ENCODE peak calls at places on chromosome 12, in six cellular contexts. S is Calu3, K is gastrocnemius medialis, F is progenitor cell of endocrine pancreas, R is heart right ventricle, L is GM10248. D is an unnamed sample.

GRCh38 chr12:11651785-11652184 is 2.3 kb downstream of the ETV6 start:
- DNase-seq in S (no peak), K (no peak), L (no peak), R (no peak), F (no peak), D (no peak)

GRCh38 chr12:48029401-48029770 is 25.1 kb upstream of the COL2A1 start:
- DNase-seq in L (no peak), K (no peak), S (no peak), F (no peak), R (no peak), D (no peak)

GRCh38 chr12:54413284-54414190 is 5.5 kb downstream of the ITGA5 start:
- DNase-seq in K (peak; percentile 48), S (no peak), L (peak; percentile 42), R (peak; percentile 57), F (no peak), D (no peak)

GRCh38 chr12:47799357-47799955 is 20.2 kb downstream of the HDAC7 start:
- DNase-seq in F (no peak), L (no peak), S (no peak), R (peak; percentile 74), K (peak; percentile 95), D (no peak)

GRCh38 chr12:80698847-80699542 is 8.4 kb upstream of the MYF6 start:
- DNase-seq in R (no peak), S (no peak), K (no peak), L (no peak), F (no peak), D (no peak)

GRCh38 chr12:124786065-124786964 is 77.3 kb downstream of the SCARB1 start:
- DNase-seq in K (peak; percentile 76), L (no peak), F (peak; percentile 69), R (peak; percentile 78), S (no peak), D (no peak)

GRCh38 chr12:6224550-6224949 is 24.4 kb downstream of the CD9 start:
- DNase-seq in K (peak; percentile 48), S (no peak), R (peak; percentile 51), F (no peak), L (no peak), D (peak; percentile 22)

GRCh38 chr12:119475650-119476049 is 117.9 kb upstream of the TMEM233 start:
- DNase-seq in K (no peak), S (no peak), F (no peak), L (no peak), R (no peak), D (no peak)

GRCh38 chr12:127052491-127053232 is 1214.3 kb upstream of the TMEM132C start:
- DNase-seq in F (no peak), L (no peak), K (no peak), R (no peak), S (no peak), D (no peak)

GRCh38 chr12:10065241-10065640 is 33.5 kb downstream of the CLEC1A start:
- DNase-seq in K (no peak), F (no peak), L (no peak), R (no peak), S (no peak), D (no peak)
- TF ChIP-seq CTCF in K (no peak), F (no peak), L (no peak), R (no peak), S (no peak), D (no peak)

GRCh38 chr12:31961137-31961536 is 1.9 kb downstream of the RESF1 start:
- DNase-seq in S (no peak), K (no peak), F (no peak), R (no peak), L (no peak), D (no peak)

GRCh38 chr12:31959051-31959700 is at the start of gene RESF1:
- DNase-seq in F (peak; percentile 88), S (peak; percentile 91), K (peak; percentile 75), R (peak; percentile 89), L (peak; percentile 90), D (peak; percentile 82)

GRCh38 chr12:31958601-31959000 is 614 bp upstream of the RESF1 start:
- DNase-seq in K (no peak), F (no peak), L (no peak), S (no peak), R (no peak), D (no peak)

GRCh38 chr12:31962076-31962475 is 2.9 kb downstream of the RESF1 start:
- DNase-seq in F (no peak), S (no peak), R (no peak), L (no peak), K (no peak), D (no peak)

DNA sequence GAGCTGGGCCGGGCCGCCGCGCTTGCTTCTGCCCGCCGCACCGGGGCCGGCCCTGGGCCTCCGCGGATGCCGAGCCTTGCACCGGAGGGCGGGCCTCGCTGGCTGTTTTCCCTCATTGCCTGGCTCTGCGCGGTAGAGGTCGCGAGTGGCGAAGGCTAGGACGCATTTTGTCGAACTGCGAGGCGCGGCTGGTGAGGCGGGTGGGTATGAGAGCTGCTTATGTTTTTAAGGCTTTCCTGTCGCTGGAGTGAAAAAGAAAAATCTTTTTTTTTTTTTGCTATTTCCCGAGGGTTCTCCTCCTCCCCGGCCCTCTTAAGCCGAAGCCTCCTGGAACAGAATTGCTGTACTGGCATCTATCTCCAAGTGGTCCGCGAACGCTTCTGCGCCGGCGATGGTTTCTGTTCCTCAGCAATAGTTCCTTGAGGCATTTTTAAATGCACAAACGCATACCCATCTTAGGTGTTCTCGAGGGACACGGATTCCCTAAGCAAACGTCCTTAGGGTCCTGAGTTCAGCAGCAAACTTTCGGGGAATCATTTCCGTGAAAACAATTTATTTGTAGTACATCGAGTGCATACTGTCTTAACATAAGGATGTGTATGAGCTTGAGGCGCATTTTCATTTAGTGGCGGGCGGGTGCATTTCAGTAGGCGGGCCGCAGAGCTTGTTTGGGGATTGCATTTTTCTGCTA is 631 bp downstream of the RESF1 start:
- DNase-seq in F (no peak), S (peak; percentile 60), L (peak; percentile 43), R (peak; percentile 70), K (peak; percentile 49), D (no peak)
- TF ChIP-seq CTCF in F (no peak), S (no peak), L (peak; percentile 45), R (no peak), K (no peak), D (no peak)

DNA sequence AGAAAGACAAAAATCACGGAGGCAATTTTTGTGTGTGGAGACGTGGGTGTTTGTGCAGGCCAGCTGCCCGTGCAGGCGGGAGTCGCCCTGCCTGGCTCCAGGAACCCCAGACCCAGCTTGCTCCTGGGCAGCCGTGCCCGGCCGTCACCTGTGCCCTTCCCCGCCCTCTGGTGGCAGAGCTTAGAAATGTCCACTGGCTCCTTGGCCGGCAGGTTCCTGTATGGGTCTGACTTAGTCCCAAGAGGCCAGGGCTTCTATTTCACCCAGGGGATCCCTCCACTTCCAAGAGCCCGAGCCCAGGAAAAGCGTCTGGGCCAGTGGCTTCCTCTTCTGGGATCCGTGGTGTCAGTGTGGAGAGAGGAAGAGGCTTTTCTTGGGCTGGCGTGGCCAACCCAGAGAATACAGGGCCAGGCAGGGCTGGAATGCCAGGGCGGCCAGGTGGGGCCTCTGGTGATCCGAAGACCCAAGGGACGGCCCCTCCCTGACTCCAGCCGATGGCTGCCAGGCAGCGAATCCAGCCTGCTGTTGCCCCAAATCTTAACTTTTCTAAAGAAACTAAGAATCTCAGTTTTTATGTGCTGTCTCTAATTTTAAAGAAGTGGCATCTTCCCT is 120.9 kb downstream of the TMEM132C start:
- DNase-seq in S (peak; percentile 2), F (peak; percentile 68), R (peak; percentile 33), K (no peak), L (peak; percentile 46), D (no peak)
- TF ChIP-seq CTCF in S (no peak), F (peak; percentile 80), R (peak; percentile 27), K (peak; percentile 23), L (peak; percentile 67), D (no peak)

DNA sequence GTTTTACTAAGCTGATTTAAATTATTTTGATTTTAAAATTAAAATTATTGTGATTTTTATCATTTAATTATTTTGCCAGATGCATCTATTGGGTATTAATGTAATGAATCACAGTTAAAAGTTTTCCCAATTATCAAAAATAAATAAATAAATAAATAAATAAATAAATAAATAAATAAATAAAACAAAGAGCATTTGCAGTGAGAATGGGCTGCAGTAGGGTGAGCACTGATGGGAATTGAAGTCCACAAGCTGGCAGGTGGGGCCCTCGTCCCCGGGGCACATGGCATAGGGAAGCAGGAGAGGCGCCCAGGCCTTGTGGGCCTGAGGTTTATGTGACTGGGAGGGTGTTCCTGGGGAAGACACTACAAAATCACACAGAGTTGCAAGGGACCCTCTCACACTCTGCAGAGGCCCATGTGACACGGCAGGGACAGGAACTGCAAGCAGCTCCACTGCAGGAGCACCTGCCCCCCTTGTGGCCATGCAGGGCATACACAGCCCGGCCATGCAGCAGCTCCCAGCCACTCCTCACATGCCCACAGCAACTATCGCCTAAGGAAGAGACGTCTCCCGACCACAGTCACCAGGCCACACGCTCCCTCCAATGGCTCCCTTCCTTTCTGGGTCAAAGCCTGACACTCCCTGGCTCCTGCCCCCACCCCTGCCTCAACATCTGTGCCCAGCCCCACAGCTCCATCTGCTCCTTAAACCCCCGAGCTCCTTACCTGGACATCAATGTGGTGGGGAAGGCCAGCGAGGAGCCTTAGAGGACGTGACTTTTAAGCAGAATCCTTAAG is 256.3 kb upstream of the SFSWAP start:
- DNase-seq in S (peak; percentile 84), K (no peak), F (peak; percentile 68), L (peak; percentile 69), R (peak; percentile 37), D (no peak)
- TF ChIP-seq CTCF in S (peak; percentile 80), K (peak; percentile 37), F (peak; percentile 78), L (peak; percentile 79), R (peak; percentile 8), D (no peak)

GRCh38 chr12:57775563-57776246 is 3.3 kb downstream of the EEF1AKMT3 start:
- DNase-seq in F (no peak), K (no peak), S (no peak), R (no peak), L (no peak), D (no peak)
- TF ChIP-seq CTCF in F (peak; percentile 14), K (no peak), S (no peak), R (no peak), L (no peak), D (no peak)

GRCh38 chr12:123063535-123063934 is 83.1 kb downstream of the ARL6IP4 start:
- DNase-seq in K (no peak), L (peak; percentile 49), R (no peak), S (peak; percentile 42), F (no peak), D (no peak)
- TF ChIP-seq CTCF in K (no peak), L (peak; percentile 9), R (no peak), S (peak; percentile 30), F (peak; percentile 40), D (no peak)